ENCODE peak calls at places on chromosomes 13 and 19, in six cellular contexts. I is neural progenitor cell, C is foreskin fibroblast, U is tibial nerve, D is AG09309, R is choroid plexus epithelial cell. V is an unnamed sample.

GRCh38 chr13:30395192-30396158 is 26.8 kb upstream of the UBE2L5 start:
- DNase-seq in I (peak; percentile 40), U (peak; percentile 98), C (peak; percentile 94), D (peak; percentile 95), R (peak; percentile 98), V (peak; percentile 83)

GRCh38 chr19:34317311-34317927 is 47.6 kb upstream of the GPI start:
- DNase-seq in I (no peak), U (no peak), R (peak; percentile 40), D (no peak), C (no peak), V (no peak)

GRCh38 chr19:16435238-16435911 is 36.4 kb downstream of the EPS15L1 start:
- DNase-seq in U (peak; percentile 71), C (peak; percentile 90), R (peak; percentile 100), D (peak; percentile 89), I (no peak), V (peak; percentile 84)

GRCh38 chr13:97359181-97360057 is 74.5 kb upstream of the RAP2A start:
- DNase-seq in I (peak; percentile 80), D (peak; percentile 29), R (peak; percentile 90), U (peak; percentile 84), C (peak; percentile 67), V (no peak)

GRCh38 chr13:32284927-32285632 is 30.1 kb downstream of the ZAR1L start:
- DNase-seq in D (peak; percentile 20), C (peak; percentile 57), R (peak; percentile 83), I (peak; percentile 44), U (peak; percentile 43), V (no peak)

GRCh38 chr13:97977982-97978381 is 24.5 kb downstream of the IPO5 start:
- DNase-seq in D (no peak), U (no peak), C (no peak), R (no peak), I (no peak), V (no peak)

GRCh38 chr19:28213476-28214082 is 999.4 kb downstream of the UQCRFS1 start:
- DNase-seq in U (no peak), I (no peak), D (no peak), C (no peak), R (no peak), V (no peak)

GRCh38 chr13:40170091-40170490 is 496.4 kb downstream of the FOXO1 start:
- DNase-seq in U (no peak), I (no peak), R (no peak), C (no peak), D (no peak), V (no peak)

GRCh38 chr13:50366488-50367174 is 351.4 kb downstream of the KCNRG start:
- DNase-seq in C (no peak), I (no peak), U (no peak), D (no peak), R (no peak), V (no peak)

GRCh38 chr13:32125746-32126145 is 94.2 kb downstream of the FRY start:
- DNase-seq in I (no peak), C (no peak), R (no peak), U (no peak), D (peak; percentile 92), V (no peak)

GRCh38 chr13:83355042-83355441 is 527.2 kb downstream of the SLITRK1 start:
- DNase-seq in I (no peak), U (no peak), C (no peak), R (no peak), D (no peak), V (no peak)

GRCh38 chr13:109610517-109610916 is 175.9 kb downstream of the IRS2 start:
- DNase-seq in U (peak; percentile 8), D (no peak), I (peak; percentile 50), C (no peak), R (peak; percentile 26), V (no peak)

GRCh38 chr19:55467236-55468053 is 2.9 kb upstream of the C19orf85 start:
- DNase-seq in I (peak; percentile 70), R (peak; percentile 82), D (no peak), U (peak; percentile 72), C (peak; percentile 77), V (no peak)

GRCh38 chr13:49421391-49421790 is 22.5 kb downstream of the CAB39L start:
- DNase-seq in R (peak; percentile 28), I (peak; percentile 43), C (no peak), U (no peak), D (no peak), V (no peak)

GRCh38 chr19:19599190-19599535 is 19.3 kb downstream of the PBX4 start:
- DNase-seq in U (no peak), R (no peak), I (no peak), D (no peak), C (no peak), V (no peak)

GRCh38 chr19:35029737-35030256 is 473 bp upstream of the SCN1B start:
- DNase-seq in C (no peak), D (no peak), U (no peak), I (no peak), R (no peak), V (no peak)

GRCh38 chr13:24233351-24233901 is 72.9 kb downstream of the SPATA13 start:
- DNase-seq in U (no peak), R (peak; percentile 94), C (no peak), I (peak; percentile 68), D (peak; percentile 7), V (no peak)

GRCh38 chr13:58804832-58805231 is 1173.3 kb downstream of the PCDH17 start:
- DNase-seq in D (no peak), C (no peak), I (no peak), R (no peak), U (no peak), V (no peak)

GRCh38 chr13:113275387-113275786 is 21.7 kb upstream of the LAMP1 start:
- DNase-seq in R (peak; percentile 85), I (peak; percentile 61), C (peak; percentile 70), D (peak; percentile 17), U (no peak), V (no peak)
- TF ChIP-seq CTCF in R (peak; percentile 76), I (peak; percentile 66), C (peak; percentile 71), D (peak; percentile 68), U (peak; percentile 21), V (peak; percentile 46)

DNA sequence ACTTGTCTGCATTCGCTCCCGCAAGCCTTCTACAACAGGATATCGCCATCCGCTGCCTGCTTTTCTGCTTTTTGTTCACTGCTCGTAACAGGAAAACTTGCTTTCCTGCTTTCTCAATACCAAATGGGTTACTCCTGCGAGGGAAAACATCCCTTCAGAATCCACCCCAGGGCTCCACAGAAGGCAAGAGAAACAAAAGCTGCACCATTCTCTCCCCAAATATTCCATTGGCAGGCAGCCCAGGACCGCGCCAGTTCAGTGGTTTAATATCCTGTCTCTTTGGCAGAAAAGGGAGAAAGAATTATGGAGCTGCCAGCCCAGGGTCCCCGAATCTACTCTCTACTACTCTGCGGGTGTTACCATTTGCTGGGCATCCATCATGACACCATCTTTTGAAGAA is 84.7 kb upstream of the DOCK9 start:
- DNase-seq in U (no peak), D (peak; percentile 49), R (peak; percentile 10), I (no peak), C (peak; percentile 30), V (no peak)
- H3K4me3 ChIP-seq in U (no peak overlapping the region), D (peak overlapping the region; percentile 11), R (no peak overlapping the region), I (no peak overlapping the region), C (no peak overlapping the region), V (no peak overlapping the region)

DNA sequence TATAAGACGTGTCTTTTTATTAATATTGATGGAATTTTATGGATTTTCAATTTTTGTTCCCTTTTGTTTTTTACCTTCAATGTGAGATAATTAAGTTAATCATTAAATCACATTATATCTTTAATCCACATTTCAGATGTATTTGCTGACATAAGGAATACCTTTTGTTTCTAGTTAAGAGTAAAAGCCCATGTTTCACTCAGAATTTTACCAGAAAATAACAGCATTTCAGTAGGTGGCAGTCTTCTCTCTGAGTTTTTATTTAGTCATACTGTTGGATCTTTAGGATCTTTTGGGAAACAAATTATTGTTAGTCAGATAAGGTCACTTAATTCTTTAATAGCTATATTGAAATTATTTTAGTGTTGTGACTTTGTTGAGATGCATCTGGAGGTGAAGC is 67.9 kb downstream of the NDFIP2 start:
- DNase-seq in I (no peak), D (no peak), C (no peak), U (no peak), R (peak; percentile 42), V (no peak)
- TF ChIP-seq CTCF in I (peak; percentile 50), D (peak; percentile 32), C (peak; percentile 30), U (peak; percentile 5), R (peak; percentile 52), V (no peak)

GRCh38 chr13:107210216-107211010 is 642.5 kb upstream of the ARGLU1 start:
- DNase-seq in I (no peak), R (peak; percentile 62), U (no peak), D (peak; percentile 46), C (no peak), V (no peak)
- H3K4me3 ChIP-seq in I (no peak overlapping the region), R (peak overlapping the region; percentile 56), U (no peak overlapping the region), D (peak overlapping the region; percentile 20), C (no peak overlapping the region), V (no peak overlapping the region)

GRCh38 chr19:5224480-5224879 is 116.1 kb downstream of the PTPRS start:
- DNase-seq in C (no peak), R (no peak), U (no peak), I (no peak), D (no peak), V (no peak)

GRCh38 chr19:5228932-5229777 is 111.5 kb downstream of the PTPRS start:
- DNase-seq in I (no peak), D (no peak), R (no peak), U (no peak), C (no peak), V (no peak)

GRCh38 chr19:5222821-5223321 is 117.7 kb downstream of the PTPRS start:
- DNase-seq in I (no peak), D (no peak), C (no peak), R (no peak), U (no peak), V (no peak)

GRCh38 chr19:5228490-5228889 is 112.1 kb downstream of the PTPRS start:
- DNase-seq in R (no peak), D (no peak), U (no peak), I (no peak), C (no peak), V (no peak)

GRCh38 chr19:5225486-5226345 is 114.9 kb downstream of the PTPRS start:
- DNase-seq in C (no peak), U (no peak), R (peak; percentile 6), D (no peak), I (peak; percentile 39), V (no peak)
- TF ChIP-seq CTCF in C (peak; percentile 43), U (peak; percentile 17), R (peak; percentile 69), D (peak; percentile 59), I (peak; percentile 55), V (peak; percentile 56)

DNA sequence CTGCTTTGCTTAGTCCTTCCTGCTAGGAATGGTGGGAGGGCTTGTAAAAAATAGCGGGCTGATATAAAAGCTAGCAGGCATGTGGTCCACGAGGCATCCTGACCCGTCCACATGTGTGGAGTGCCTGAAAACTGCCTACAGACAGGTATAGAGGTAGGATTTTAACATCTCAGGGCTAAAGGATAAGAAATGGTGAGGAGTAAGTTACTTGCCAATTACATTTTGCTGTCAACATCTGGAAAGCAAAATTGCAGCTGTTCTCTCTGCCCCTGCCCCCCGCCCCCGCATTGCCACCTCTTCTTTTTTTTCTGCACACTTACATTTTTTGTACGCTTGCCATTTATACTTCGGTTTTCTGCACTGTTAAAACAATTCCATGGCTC is 21.0 kb downstream of the NFIX start:
- DNase-seq in I (no peak), D (no peak), C (no peak), U (no peak), R (no peak), V (no peak)
- H3K4me3 ChIP-seq in I (no peak overlapping the region), D (no peak overlapping the region), C (no peak overlapping the region), U (peak overlapping the region; percentile 4), R (no peak overlapping the region), V (no peak overlapping the region)